ENCODE peak calls at places on chromosomes 7 and 10, in nine cellular contexts. W is neural progenitor cell, B is PC-3, Q is right lobe of liver, F is astrocyte, D is cardiac muscle cell, C is GM12878, H is Panc1, M is psoas muscle. L is an unnamed sample.

GRCh38 chr10:68628576-68629127 is 68.5 kb downstream of the TET1 start:
- DNase-seq in W (no peak), B (peak; percentile 30), Q (no peak), F (peak; percentile 32), D (peak; percentile 35), C (no peak), H (no peak), M (no peak), L (no peak)

GRCh38 chr10:17682236-17682946 is 38.4 kb downstream of the STAM start:
- DNase-seq in W (no peak), B (no peak), Q (no peak), F (no peak), D (peak; percentile 46), C (no peak), H (no peak), M (no peak), L (no peak)

GRCh38 chr7:22561895-22562593 is 62.1 kb upstream of the STEAP1B start:
- DNase-seq in W (no peak), B (peak; percentile 55), Q (no peak), F (peak; percentile 54), D (peak; percentile 35), C (no peak), H (no peak), M (no peak), L (no peak)

GRCh38 chr7:1232103-1232466 is 587 bp upstream of the UNCX start:
- DNase-seq in W (no peak), B (no peak), Q (no peak), F (no peak), D (no peak), C (no peak), H (no peak), M (no peak), L (no peak)

GRCh38 chr7:25805027-25805687 is 346.8 kb upstream of the NFE2L3 start:
- DNase-seq in W (no peak), B (no peak), Q (no peak), F (peak; percentile 26), D (peak; percentile 66), C (no peak), H (no peak), M (no peak), L (no peak)

GRCh38 chr7:94510582-94511456 is 1.2 kb downstream of the CASD1 start:
- DNase-seq in W (peak; percentile 65), B (peak; percentile 56), Q (peak; percentile 60), F (peak; percentile 4), D (peak; percentile 28), C (no peak), H (no peak), M (peak; percentile 26), L (no peak)

GRCh38 chr7:155356323-155357105 is 58.8 kb downstream of the INSIG1 start:
- DNase-seq in W (peak; percentile 76), B (peak; percentile 61), Q (no peak), F (no peak), D (no peak), C (no peak), H (no peak), M (no peak), L (no peak)

GRCh38 chr7:147547252-147547897 is 1043.2 kb upstream of the C7orf33 start:
- DNase-seq in W (peak; percentile 64), B (peak; percentile 66), Q (no peak), F (no peak), D (peak; percentile 42), C (no peak), H (no peak), M (no peak), L (no peak)

GRCh38 chr7:159098424-159098786 is 46.3 kb downstream of the VIPR2 start:
- DNase-seq in W (no peak), B (no peak), Q (no peak), F (no peak), D (no peak), C (no peak), H (no peak), M (no peak), L (no peak)

GRCh38 chr10:78397796-78398195 is 364.1 kb downstream of the RPS24 start:
- DNase-seq in W (no peak), B (no peak), Q (no peak), F (peak; percentile 21), D (peak; percentile 35), C (no peak), H (no peak), M (no peak), L (no peak)

GRCh38 chr10:126175586-126176258 is 212.6 kb downstream of the ADAM12 start:
- DNase-seq in W (peak; percentile 37), B (no peak), Q (no peak), F (no peak), D (no peak), C (no peak), H (no peak), M (no peak), L (no peak)

GRCh38 chr7:84195295-84196006 is 862 bp upstream of the SEMA3A start:
- DNase-seq in W (no peak), B (no peak), Q (no peak), F (no peak), D (no peak), C (no peak), H (no peak), M (no peak), L (no peak)

GRCh38 chr10:110881905-110882304 is 10.2 kb downstream of the PDCD4 start:
- DNase-seq in W (no peak), B (no peak), Q (no peak), F (no peak), D (no peak), C (no peak), H (no peak), M (no peak), L (no peak)
- H3K36me3 ChIP-seq in W (peaks cover 20% of the 10 kb centered on the region), B (no peaks in the 10 kb centered on the region), Q (peaks cover 34% of the 10 kb centered on the region), F (peaks cover 16% of the 10 kb centered on the region), D (peaks cover 60% of the 10 kb centered on the region), C (peaks cover 33% of the 10 kb centered on the region), H (peaks cover 1% of the 10 kb centered on the region), M (no peaks in the 10 kb centered on the region), L (peaks cover 59% of the 10 kb centered on the region)

GRCh38 chr10:80272793-80273522 is 16.5 kb downstream of the MAT1A start:
- DNase-seq in W (no peak), B (no peak), Q (no peak), F (no peak), D (no peak), C (no peak), H (no peak), M (no peak), L (no peak)

GRCh38 chr10:80273523-80274170 is 15.8 kb downstream of the MAT1A start:
- DNase-seq in W (no peak), B (no peak), Q (no peak), F (no peak), D (no peak), C (no peak), H (no peak), M (no peak), L (no peak)

GRCh38 chr10:80275135-80275498 is 14.3 kb downstream of the MAT1A start:
- DNase-seq in W (no peak), B (no peak), Q (no peak), F (no peak), D (no peak), C (no peak), H (no peak), M (no peak), L (no peak)

GRCh38 chr10:80275756-80276155 is 13.7 kb downstream of the MAT1A start:
- DNase-seq in W (no peak), B (no peak), Q (no peak), F (no peak), D (no peak), C (no peak), H (no peak), M (no peak), L (no peak)

GRCh38 chr10:80274396-80275134 is 14.9 kb downstream of the MAT1A start:
- DNase-seq in W (no peak), B (no peak), Q (no peak), F (no peak), D (no peak), C (no peak), H (no peak), M (no peak), L (no peak)
- H3K4me1 ChIP-seq in W (no peaks in the 10 kb centered on the region), B (no peaks in the 10 kb centered on the region), Q (peaks cover 41% of the 10 kb centered on the region), F (no peaks in the 10 kb centered on the region), D (peaks cover 22% of the 10 kb centered on the region), C (no peaks in the 10 kb centered on the region), H (no peaks in the 10 kb centered on the region), M (no peaks in the 10 kb centered on the region), L (peaks cover 16% of the 10 kb centered on the region)

GRCh38 chr7:152399344-152399743 is 36.5 kb downstream of the KMT2C start:
- DNase-seq in W (peak; percentile 70), B (no peak), Q (no peak), F (no peak), D (no peak), C (no peak), H (no peak), M (no peak), L (no peak)

GRCh38 chr7:152406491-152406890 is 29.3 kb downstream of the KMT2C start:
- DNase-seq in W (no peak), B (no peak), Q (no peak), F (no peak), D (no peak), C (no peak), H (no peak), M (no peak), L (no peak)

GRCh38 chr7:152403726-152404125 is 32.1 kb downstream of the KMT2C start:
- DNase-seq in W (no peak), B (no peak), Q (no peak), F (no peak), D (no peak), C (no peak), H (no peak), M (no peak), L (no peak)

DNA sequence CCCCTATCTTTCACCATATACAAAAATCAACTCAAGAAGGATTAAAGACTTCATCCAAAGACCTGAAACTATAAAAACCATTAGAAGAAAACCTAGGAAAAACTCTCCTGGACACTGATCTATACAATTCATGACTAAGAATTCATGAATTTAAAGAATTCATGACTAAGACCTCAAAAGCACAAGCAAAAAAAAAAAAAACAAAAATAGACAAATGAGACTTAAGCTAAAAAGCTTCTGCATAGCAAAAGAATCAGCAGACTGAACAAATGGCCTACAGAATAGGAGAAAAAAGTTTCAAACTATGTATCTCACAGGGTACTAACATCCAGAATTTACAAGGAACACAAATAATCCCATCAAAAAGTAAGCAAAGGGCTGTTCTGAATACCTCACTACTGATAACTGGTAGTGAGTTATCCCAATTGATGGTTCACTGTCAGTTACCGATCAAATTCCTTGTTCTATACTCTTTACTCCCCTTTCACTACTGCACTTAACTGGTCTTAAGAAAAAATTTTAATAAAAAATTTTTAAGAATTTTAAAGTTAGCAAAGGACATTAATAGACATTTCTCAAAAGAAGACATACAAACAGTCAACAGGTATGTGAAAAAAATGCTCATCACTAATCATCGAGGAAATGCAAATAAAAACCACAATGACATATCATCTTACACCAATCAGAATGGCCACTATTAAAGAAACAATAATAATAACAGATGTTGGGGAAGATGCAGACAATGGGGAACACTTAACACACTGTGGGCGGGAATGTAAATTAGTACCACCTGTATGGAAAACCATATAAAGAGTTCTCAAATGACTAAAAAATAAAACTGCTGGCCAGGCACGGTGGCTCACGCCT is 33.2 kb downstream of the KMT2C start:
- DNase-seq in W (no peak), B (peak; percentile 63), Q (no peak), F (peak; percentile 43), D (peak; percentile 36), C (no peak), H (no peak), M (no peak), L (no peak)
- H3K27ac ChIP-seq in W (no peak overlapping the region), B (no peak overlapping the region), Q (no peak overlapping the region), F (no peak overlapping the region), D (no peak overlapping the region), C (no peak overlapping the region), H (no peak overlapping the region), M (no peak overlapping the region), L (no peak overlapping the region)

GRCh38 chr10:73003822-73004221 is 49.2 kb upstream of the PLA2G12B start:
- DNase-seq in W (no peak), B (no peak), Q (no peak), F (no peak), D (no peak), C (no peak), H (no peak), M (no peak), L (no peak)
- H3K36me3 ChIP-seq in W (peaks cover 9% of the 10 kb centered on the region), B (peaks cover 48% of the 10 kb centered on the region), Q (peaks cover 46% of the 10 kb centered on the region), F (peaks cover 15% of the 10 kb centered on the region), D (peaks cover 52% of the 10 kb centered on the region), C (peaks cover 20% of the 10 kb centered on the region), H (peaks cover 11% of the 10 kb centered on the region), M (peaks cover under 1% of the 10 kb centered on the region), L (peaks cover 74% of the 10 kb centered on the region)